ENCODE peak calls at places on chromosomes 4 and X, in seven cellular contexts. R is MCF 10A, H is tibial artery, W is neural progenitor cell, N is stomach, P is cardiac muscle cell, Y is prostate gland. E is an unnamed sample.

GRCh38 chr4:177480796-177481195 is 38.6 kb upstream of the AGA start:
- DNase-seq in H (no peak), N (no peak), R (no peak), W (no peak), P (peak; percentile 58), Y (no peak), E (no peak)

GRCh38 chrX:110145854-110146253 is 142.9 kb downstream of the TMEM164 start:
- DNase-seq in N (no peak), R (peak; percentile 46), H (no peak), Y (no peak), P (peak; percentile 48), W (no peak), E (peak; percentile 37)

GRCh38 chrX:3449287-3449686 is 102.8 kb upstream of the MXRA5 start:
- DNase-seq in Y (no peak), W (no peak), P (peak; percentile 64), N (no peak), R (peak; percentile 11), H (no peak), E (no peak)

GRCh38 chr4:6612961-6613675 is 27.4 kb upstream of the MRFAP1 start:
- DNase-seq in W (no peak), R (no peak), H (no peak), N (no peak), Y (no peak), P (no peak), E (no peak)

GRCh38 chr4:174713821-174714220 is 115.2 kb downstream of the GLRA3 start:
- DNase-seq in R (no peak), P (peak; percentile 14), H (no peak), Y (no peak), W (no peak), N (no peak), E (no peak)

GRCh38 chr4:167101035-167101434 is 133.3 kb downstream of the SPOCK3 start:
- DNase-seq in H (no peak), W (no peak), N (no peak), Y (no peak), P (no peak), R (no peak), E (no peak)

GRCh38 chr4:19806865-19807264 is 444.8 kb upstream of the SLIT2 start:
- DNase-seq in P (no peak), R (no peak), W (no peak), Y (no peak), H (no peak), N (no peak), E (no peak)

GRCh38 chrX:6851140-6851539 is 296.4 kb upstream of the STS start:
- DNase-seq in Y (no peak), R (no peak), P (no peak), W (no peak), N (no peak), H (no peak), E (no peak)

GRCh38 chr4:37082912-37083311 is 161.6 kb upstream of the NWD2 start:
- DNase-seq in Y (no peak), H (no peak), R (no peak), P (no peak), N (no peak), W (no peak), E (no peak)

GRCh38 chr4:43693876-43694275 is 754.7 kb downstream of the KCTD8 start:
- DNase-seq in W (no peak), H (no peak), Y (no peak), N (no peak), P (no peak), R (no peak), E (no peak)

GRCh38 chrX:101171883-101172400 is 47.6 kb upstream of the DRP2 start:
- DNase-seq in Y (no peak), H (no peak), P (no peak), N (no peak), W (no peak), R (peak; percentile 6), E (no peak)

GRCh38 chrX:24245201-24245600 is 68.7 kb downstream of the SUPT20HL2 start:
- DNase-seq in W (peak; percentile 61), H (no peak), N (no peak), P (peak; percentile 78), R (peak; percentile 90), Y (no peak), E (no peak)

GRCh38 chr4:153222162-153222789 is 18.0 kb downstream of the TRIM2 start:
- DNase-seq in R (peak; percentile 80), W (peak; percentile 91), H (peak; percentile 80), P (peak; percentile 80), Y (peak; percentile 70), N (peak; percentile 64), E (peak; percentile 49)

GRCh38 chr4:2551118-2551517 is 14.7 kb downstream of the FAM193A start:
- DNase-seq in N (no peak), R (no peak), H (no peak), Y (no peak), P (no peak), W (no peak), E (no peak)

GRCh38 chr4:54165011-54165410 is 64.1 kb upstream of the PDGFRA start:
- DNase-seq in P (no peak), W (no peak), R (no peak), Y (no peak), N (no peak), H (no peak), E (no peak)

GRCh38 chrX:71366674-71367256 is 608 bp downstream of the TAF1 start:
- DNase-seq in Y (no peak), P (peak; percentile 33), W (peak; percentile 28), R (peak; percentile 17), N (no peak), H (no peak), E (peak; percentile 27)

DNA sequence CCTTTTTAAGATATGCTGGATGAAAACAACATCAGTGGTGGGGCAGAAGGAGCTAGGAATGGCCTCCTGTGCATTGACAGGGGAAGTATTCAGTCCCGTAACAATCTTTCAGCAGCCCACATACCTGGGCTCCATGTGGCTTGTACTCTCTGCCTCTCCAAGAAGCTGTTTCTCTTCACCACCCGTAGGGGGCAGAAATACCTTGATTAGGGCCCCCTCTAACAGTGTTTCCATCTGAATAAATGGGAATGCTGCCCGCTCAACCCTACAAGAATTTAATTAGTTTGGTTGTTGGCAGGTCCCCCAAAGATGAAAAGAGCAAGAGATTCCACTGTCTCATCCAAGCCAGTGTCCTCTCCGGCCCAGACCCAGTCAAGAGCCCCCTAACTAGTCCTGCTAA is 155.2 kb downstream of the SMIM20 start:
- DNase-seq in R (peak; percentile 59), N (no peak), Y (no peak), H (no peak), P (peak; percentile 48), W (peak; percentile 78), E (no peak)
- TF ChIP-seq CTCF in R (peak; percentile 38), N (no peak), Y (no peak), H (no peak), P (peak; percentile 48), W (peak; percentile 71), E (peak; percentile 43)

GRCh38 chr4:164009435-164009834 is 514.9 kb downstream of the TMA16 start:
- DNase-seq in N (no peak), R (no peak), W (no peak), Y (no peak), H (no peak), P (no peak), E (no peak)

GRCh38 chr4:164011791-164012190 is 517.3 kb downstream of the TMA16 start:
- DNase-seq in W (no peak), P (no peak), H (no peak), N (no peak), Y (no peak), R (peak; percentile 4), E (no peak)

GRCh38 chr4:164012396-164013027 is 518.0 kb downstream of the TMA16 start:
- DNase-seq in N (peak; percentile 48), Y (no peak), W (peak; percentile 76), P (no peak), H (no peak), R (peak; percentile 66), E (peak; percentile 59)
- TF ChIP-seq CTCF in N (peak; percentile 32), Y (peak; percentile 6), W (peak; percentile 80), P (no peak), H (no peak), R (peak; percentile 55), E (peak; percentile 75)

GRCh38 chrX:47208108-47208507 is 10.4 kb upstream of the CDK16 start:
- DNase-seq in H (no peak), P (no peak), R (no peak), Y (no peak), W (no peak), N (no peak), E (no peak)

GRCh38 chrX:47202877-47203276 is 9.2 kb downstream of the UBA1 start:
- DNase-seq in R (no peak), Y (no peak), P (no peak), H (no peak), W (no peak), N (no peak), E (no peak)

GRCh38 chrX:47206316-47206715 is 12.2 kb upstream of the CDK16 start:
- DNase-seq in P (no peak), Y (no peak), N (no peak), H (no peak), W (no peak), R (peak; percentile 52), E (no peak)

GRCh38 chrX:47202316-47202715 is 8.7 kb downstream of the UBA1 start:
- DNase-seq in P (no peak), H (no peak), R (no peak), W (no peak), Y (no peak), N (no peak), E (no peak)

DNA sequence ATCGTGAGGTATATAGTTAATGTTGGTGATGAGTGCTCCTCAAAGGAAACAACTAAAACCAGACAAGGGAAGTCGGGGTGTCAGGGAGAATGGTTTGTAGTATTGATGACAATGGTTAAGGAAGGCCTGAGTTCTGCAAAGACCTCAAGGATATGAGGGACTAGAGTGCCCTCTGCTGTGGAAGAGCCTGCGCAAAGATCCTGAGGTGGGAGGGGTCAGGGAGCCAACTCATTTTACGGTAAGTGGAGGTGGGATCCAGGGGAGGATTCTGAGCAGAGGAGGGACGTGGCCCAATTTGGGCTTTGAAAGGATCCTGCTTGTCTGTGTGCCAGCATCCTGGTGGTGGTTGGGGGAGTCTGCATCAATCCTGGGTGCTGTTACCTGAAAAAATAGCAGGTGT is 11.3 kb downstream of the UBA1 start:
- DNase-seq in W (peak; percentile 39), R (no peak), H (no peak), N (no peak), P (no peak), Y (no peak), E (no peak)
- TF ChIP-seq CTCF in W (peak; percentile 19), R (no peak), H (no peak), N (no peak), P (no peak), Y (no peak), E (no peak)

GRCh38 chr4:40247350-40247749 is 50.5 kb downstream of the RHOH start:
- DNase-seq in W (no peak), P (no peak), N (no peak), R (no peak), H (no peak), Y (no peak), E (no peak)
- TF ChIP-seq CTCF in W (no peak), P (no peak), N (no peak), R (no peak), H (no peak), Y (no peak), E (no peak)